ENCODE peak calls at places on chromosomes 11 and 22, in eight cellular contexts. T, N, K, G, A, J, X and I are unnamed samples.

GRCh38 chr11:313304-313786 is 495 bp upstream of the IFITM1 start:
- DNase-seq in T (no peak), N (no peak), K (no peak), G (no peak), A (peak), J (no peak), X (no peak), I (no peak)

GRCh38 chr11:44540667-44541066 is 24.8 kb upstream of the CD82 start:
- DNase-seq in T (no peak), N (no peak), K (no peak), G (no peak), A (no peak), J (no peak), X (no peak), I (no peak)

GRCh38 chr11:60985991-60986915 is 14.8 kb downstream of the CD6 start:
- DNase-seq in T (peak), N (no peak), K (peak), G (no peak), A (no peak), J (peak), X (peak), I (no peak)

GRCh38 chr11:99198215-99198614 is 177.5 kb downstream of the CNTN5 start:
- DNase-seq in T (no peak), N (no peak), K (no peak), G (no peak), A (no peak), J (no peak), X (no peak), I (no peak)

GRCh38 chr22:45612940-45613339 is 58.7 kb upstream of the ATXN10 start:
- DNase-seq in T (no peak), N (no peak), K (no peak), G (no peak), A (peak), J (no peak), X (peak), I (no peak)

GRCh38 chr11:8732748-8733241 is 50.2 kb downstream of the RPL27A start:
- DNase-seq in T (peak), N (no peak), K (peak), G (peak), A (peak), J (no peak), X (no peak), I (no peak)

GRCh38 chr11:73235236-73235786 is 17.2 kb downstream of the P2RY2 start:
- DNase-seq in T (no peak), N (no peak), K (no peak), G (no peak), A (no peak), J (no peak), X (no peak), I (no peak)

GRCh38 chr11:70601861-70602575 is 203.7 kb downstream of the CTTN start:
- DNase-seq in T (no peak), N (no peak), K (no peak), G (no peak), A (no peak), J (no peak), X (no peak), I (no peak)

GRCh38 chr11:94544832-94545640 is 1.3 kb downstream of the FUT4 start:
- DNase-seq in T (peak), N (no peak), K (peak), G (peak), A (peak), J (no peak), X (peak), I (no peak)

GRCh38 chr11:86719781-86720463 is 47.5 kb upstream of the ME3 start:
- DNase-seq in T (peak), N (no peak), K (peak), G (peak), A (no peak), J (no peak), X (no peak), I (no peak)

GRCh38 chr22:39680486-39680885 is 109.9 kb downstream of the CACNA1I start:
- DNase-seq in T (no peak), N (no peak), K (no peak), G (no peak), A (no peak), J (no peak), X (no peak), I (no peak)

GRCh38 chr11:104095791-104096190 is 59.4 kb downstream of the DDI1 start:
- DNase-seq in T (no peak), N (no peak), K (no peak), G (peak), A (no peak), J (no peak), X (no peak), I (peak)

GRCh38 chr22:35430897-35431322 is 31.0 kb downstream of the MCM5 start:
- DNase-seq in T (peak), N (peak), K (peak), G (peak), A (peak), J (peak), X (peak), I (peak)

GRCh38 chr11:27619936-27620335 is 80.3 kb downstream of the BDNF start:
- DNase-seq in T (peak), N (no peak), K (no peak), G (no peak), A (no peak), J (no peak), X (no peak), I (no peak)

GRCh38 chr11:131409307-131409706 is 38.9 kb downstream of the NTM start:
- DNase-seq in T (no peak), N (no peak), K (no peak), G (no peak), A (no peak), J (no peak), X (no peak), I (peak)